ENCODE peak calls at places on chromosomes 5 and 9, in six cellular contexts. One of them, this sample, is unnamed.
A peak's percentile ranks its signal among the peaks of the same experiment; 100 is the strongest.

GRCh38 chr9:120714846-120715231 is 569 bp upstream of the MEGF9 start:
- ATAC-seq in GM12878: no peak
- ATAC-seq in upper lobe of left lung: no peak
- ATAC-seq in HepG2: no peak
- ATAC-seq in K562: peak; percentile 18
- ATAC-seq in HCT116: peak; percentile 28
- ATAC-seq in this sample: no peak

GRCh38 chr5:43190755-43191603 is 1.0 kb upstream of the NIM1K start:
- ATAC-seq in HepG2: peak; percentile 11
- ATAC-seq in K562: no peak
- ATAC-seq in HCT116: no peak
- ATAC-seq in GM12878: no peak
- ATAC-seq in upper lobe of left lung: no peak
- ATAC-seq in this sample: no peak

GRCh38 chr5:172542651-172543131 is 88.4 kb upstream of the SH3PXD2B start:
- ATAC-seq in HCT116: no peak
- ATAC-seq in K562: no peak
- ATAC-seq in HepG2: no peak
- ATAC-seq in GM12878: no peak
- ATAC-seq in upper lobe of left lung: no peak
- ATAC-seq in this sample: no peak

GRCh38 chr5:168683247-168683926 is 104.2 kb upstream of the PANK3 start:
- ATAC-seq in HCT116: no peak
- ATAC-seq in HepG2: no peak
- ATAC-seq in GM12878: no peak
- ATAC-seq in upper lobe of left lung: no peak
- ATAC-seq in K562: peak; percentile 62
- ATAC-seq in this sample: no peak

GRCh38 chr9:81819859-81820546 is 108.2 kb upstream of the SPATA31D4 start:
- ATAC-seq in HCT116: no peak
- ATAC-seq in HepG2: peak; percentile 66
- ATAC-seq in GM12878: no peak
- ATAC-seq in K562: no peak
- ATAC-seq in upper lobe of left lung: peak; percentile 39
- ATAC-seq in this sample: peak; percentile 78

GRCh38 chr5:167378894-167379723 is 912.3 kb upstream of the WWC1 start:
- ATAC-seq in upper lobe of left lung: no peak
- ATAC-seq in GM12878: no peak
- ATAC-seq in HepG2: no peak
- ATAC-seq in K562: no peak
- ATAC-seq in HCT116: no peak
- ATAC-seq in this sample: no peak

GRCh38 chr5:179800696-179801201 is 5.9 kb downstream of the MGAT4B start:
- ATAC-seq in HCT116: no peak
- ATAC-seq in GM12878: no peak
- ATAC-seq in upper lobe of left lung: no peak
- ATAC-seq in HepG2: no peak
- ATAC-seq in K562: peak; percentile 2
- ATAC-seq in this sample: no peak

GRCh38 chr5:59069438-59070079 is 486.7 kb downstream of the RAB3C start:
- ATAC-seq in upper lobe of left lung: peak; percentile 76
- ATAC-seq in K562: no peak
- ATAC-seq in GM12878: no peak
- ATAC-seq in HCT116: no peak
- ATAC-seq in HepG2: peak; percentile 78
- ATAC-seq in this sample: peak; percentile 90

GRCh38 chr5:81214848-81215247 is 18.3 kb upstream of the CKMT2 start:
- ATAC-seq in GM12878: peak; percentile 20
- ATAC-seq in HCT116: no peak
- ATAC-seq in upper lobe of left lung: no peak
- ATAC-seq in HepG2: no peak
- ATAC-seq in K562: no peak
- ATAC-seq in this sample: no peak

GRCh38 chr9:14283276-14283675 is 30.7 kb downstream of the NFIB start:
- ATAC-seq in upper lobe of left lung: no peak
- ATAC-seq in GM12878: no peak
- ATAC-seq in HepG2: peak; percentile 57
- ATAC-seq in HCT116: no peak
- ATAC-seq in K562: no peak
- ATAC-seq in this sample: no peak

GRCh38 chr5:73030995-73031394 is 75.2 kb downstream of the FCHO2 start:
- ATAC-seq in upper lobe of left lung: no peak
- ATAC-seq in HepG2: no peak
- ATAC-seq in K562: no peak
- ATAC-seq in GM12878: no peak
- ATAC-seq in HCT116: peak; percentile 96
- ATAC-seq in this sample: no peak

GRCh38 chr5:106121972-106122605 is 1548.6 kb downstream of the EFNA5 start:
- ATAC-seq in HepG2: peak; percentile 95
- ATAC-seq in HCT116: peak; percentile 96
- ATAC-seq in K562: peak; percentile 79
- ATAC-seq in upper lobe of left lung: peak; percentile 46
- ATAC-seq in GM12878: peak; percentile 95
- ATAC-seq in this sample: no peak

GRCh38 chr9:33791117-33791516 is 4.2 kb upstream of the PRSS3 start:
- ATAC-seq in HepG2: no peak
- ATAC-seq in upper lobe of left lung: no peak
- ATAC-seq in K562: peak; percentile 76
- ATAC-seq in GM12878: no peak
- ATAC-seq in HCT116: peak; percentile 50
- ATAC-seq in this sample: no peak

GRCh38 chr9:123640792-123641222 is 284.8 kb downstream of the CRB2 start:
- ATAC-seq in HepG2: no peak
- ATAC-seq in GM12878: peak; percentile 67
- ATAC-seq in HCT116: no peak
- ATAC-seq in K562: no peak
- ATAC-seq in upper lobe of left lung: no peak
- ATAC-seq in this sample: no peak

GRCh38 chr9:17116400-17116837 is 18.4 kb upstream of the CNTLN start:
- ATAC-seq in GM12878: no peak
- ATAC-seq in K562: no peak
- ATAC-seq in HepG2: no peak
- ATAC-seq in upper lobe of left lung: peak; percentile 75
- ATAC-seq in HCT116: peak; percentile 63
- ATAC-seq in this sample: no peak

GRCh38 chr9:14671327-14671840 is 21.8 kb downstream of the ZDHHC21 start:
- ATAC-seq in upper lobe of left lung: no peak
- ATAC-seq in HepG2: no peak
- ATAC-seq in HCT116: no peak
- ATAC-seq in GM12878: no peak
- ATAC-seq in K562: no peak
- ATAC-seq in this sample: no peak

GRCh38 chr5:101838329-101838964 is 457.6 kb downstream of the SLCO4C1 start:
- ATAC-seq in HCT116: no peak
- ATAC-seq in K562: no peak
- ATAC-seq in upper lobe of left lung: peak; percentile 42
- ATAC-seq in HepG2: no peak
- ATAC-seq in GM12878: no peak
- ATAC-seq in this sample: no peak

GRCh38 chr5:41336471-41336870 is 123.1 kb upstream of the C6 start:
- ATAC-seq in upper lobe of left lung: no peak
- ATAC-seq in K562: no peak
- ATAC-seq in HepG2: no peak
- ATAC-seq in GM12878: no peak
- ATAC-seq in HCT116: no peak
- ATAC-seq in this sample: no peak

GRCh38 chr9:25427898-25428297 is 250.3 kb downstream of the TUSC1 start:
- ATAC-seq in upper lobe of left lung: no peak
- ATAC-seq in GM12878: no peak
- ATAC-seq in HepG2: no peak
- ATAC-seq in K562: no peak
- ATAC-seq in HCT116: no peak
- ATAC-seq in this sample: no peak

GRCh38 chr9:69276775-69277174 is 48.2 kb upstream of the ENTREP1 start:
- ATAC-seq in K562: no peak
- ATAC-seq in HepG2: no peak
- ATAC-seq in GM12878: no peak
- ATAC-seq in HCT116: no peak
- ATAC-seq in upper lobe of left lung: peak; percentile 72
- ATAC-seq in this sample: peak; percentile 46

GRCh38 chr9:34560574-34561229 is 28.8 kb downstream of the CNTFR start:
- ATAC-seq in HepG2: peak; percentile 7
- ATAC-seq in upper lobe of left lung: no peak
- ATAC-seq in HCT116: no peak
- ATAC-seq in K562: no peak
- ATAC-seq in GM12878: no peak
- ATAC-seq in this sample: no peak

GRCh38 chr9:127865645-127866464 is 11.4 kb upstream of the ENG start:
- ATAC-seq in upper lobe of left lung: no peak
- ATAC-seq in K562: no peak
- ATAC-seq in HepG2: no peak
- ATAC-seq in GM12878: no peak
- ATAC-seq in HCT116: no peak
- ATAC-seq in this sample: no peak

GRCh38 chr5:58922392-58923171 is 339.7 kb downstream of the RAB3C start:
- ATAC-seq in K562: no peak
- ATAC-seq in HCT116: no peak
- ATAC-seq in upper lobe of left lung: peak; percentile 77
- ATAC-seq in HepG2: no peak
- ATAC-seq in GM12878: no peak
- ATAC-seq in this sample: peak; percentile 81

GRCh38 chr5:68242743-68243142 is 27.2 kb downstream of the PIK3R1 start:
- ATAC-seq in HepG2: no peak
- ATAC-seq in HCT116: no peak
- ATAC-seq in upper lobe of left lung: peak; percentile 49
- ATAC-seq in K562: no peak
- ATAC-seq in GM12878: no peak
- ATAC-seq in this sample: no peak

GRCh38 chr5:124747770-124748686 is 1.6 kb upstream of the ZNF608 start:
- ATAC-seq in upper lobe of left lung: peak; percentile 49
- ATAC-seq in HepG2: peak; percentile 50
- ATAC-seq in GM12878: peak; percentile 80
- ATAC-seq in K562: no peak
- ATAC-seq in HCT116: peak; percentile 42
- ATAC-seq in this sample: no peak

GRCh38 chr9:5321058-5321457 is 16.5 kb upstream of the RLN2 start:
- ATAC-seq in HepG2: no peak
- ATAC-seq in HCT116: peak; percentile 47
- ATAC-seq in K562: no peak
- ATAC-seq in GM12878: peak; percentile 59
- ATAC-seq in upper lobe of left lung: no peak
- ATAC-seq in this sample: no peak

GRCh38 chr5:173839117-173839713 is 48.9 kb upstream of the CPEB4 start:
- ATAC-seq in K562: peak; percentile 96
- ATAC-seq in GM12878: no peak
- ATAC-seq in upper lobe of left lung: no peak
- ATAC-seq in HCT116: no peak
- ATAC-seq in HepG2: peak; percentile 56
- ATAC-seq in this sample: no peak

GRCh38 chr9:4680178-4680535 is 788 bp downstream of the CDC37L1 start:
- ATAC-seq in HCT116: no peak
- ATAC-seq in GM12878: peak; percentile 13
- ATAC-seq in upper lobe of left lung: no peak
- ATAC-seq in HepG2: peak; percentile 30
- ATAC-seq in K562: peak; percentile 50
- ATAC-seq in this sample: no peak

GRCh38 chr5:138078006-138078643 is 5.7 kb upstream of the WNT8A start:
- ATAC-seq in K562: no peak
- ATAC-seq in HCT116: no peak
- ATAC-seq in HepG2: no peak
- ATAC-seq in upper lobe of left lung: no peak
- ATAC-seq in GM12878: no peak
- ATAC-seq in this sample: no peak

GRCh38 chr9:69599232-69599971 is 72.8 kb downstream of the APBA1 start:
- ATAC-seq in HepG2: no peak
- ATAC-seq in GM12878: no peak
- ATAC-seq in K562: no peak
- ATAC-seq in HCT116: no peak
- ATAC-seq in upper lobe of left lung: no peak
- ATAC-seq in this sample: no peak

GRCh38 chr9:134333874-134334581 is 7.8 kb downstream of the RXRA start:
- ATAC-seq in HepG2: no peak
- ATAC-seq in K562: no peak
- ATAC-seq in HCT116: no peak
- ATAC-seq in upper lobe of left lung: no peak
- ATAC-seq in GM12878: no peak
- ATAC-seq in this sample: no peak

GRCh38 chr5:141877478-141878185 is 578 bp downstream of the PCDH1 start:
- ATAC-seq in HepG2: peak; percentile 6
- ATAC-seq in GM12878: no peak
- ATAC-seq in upper lobe of left lung: no peak
- ATAC-seq in HCT116: peak; percentile 23
- ATAC-seq in K562: no peak
- ATAC-seq in this sample: no peak

GRCh38 chr9:89821081-89821480 is 216.3 kb downstream of the GADD45G start:
- ATAC-seq in upper lobe of left lung: no peak
- ATAC-seq in GM12878: no peak
- ATAC-seq in HCT116: no peak
- ATAC-seq in HepG2: no peak
- ATAC-seq in K562: no peak
- ATAC-seq in this sample: no peak

GRCh38 chr5:178424141-178424855 is 165.9 kb downstream of the COL23A1 start:
- ATAC-seq in HepG2: no peak
- ATAC-seq in GM12878: no peak
- ATAC-seq in upper lobe of left lung: no peak
- ATAC-seq in K562: no peak
- ATAC-seq in HCT116: no peak
- ATAC-seq in this sample: no peak
- TF ChIP-seq POLR2AphosphoS5 in HepG2: no peak
- TF ChIP-seq POLR2AphosphoS5 in GM12878: no peak
- TF ChIP-seq POLR2AphosphoS5 in upper lobe of left lung: no peak
- TF ChIP-seq POLR2AphosphoS5 in K562: no peak
- TF ChIP-seq POLR2AphosphoS5 in HCT116: no peak
- TF ChIP-seq POLR2AphosphoS5 in this sample: no peak

GRCh38 chr5:154857534-154858250 is 735 bp upstream of the CNOT8 start:
- ATAC-seq in GM12878: peak; percentile 78
- ATAC-seq in HCT116: peak; percentile 81
- ATAC-seq in HepG2: peak; percentile 89
- ATAC-seq in K562: peak; percentile 86
- ATAC-seq in upper lobe of left lung: peak; percentile 92
- ATAC-seq in this sample: peak; percentile 90
- TF ChIP-seq POLR2A in GM12878: peak; percentile 67
- TF ChIP-seq POLR2A in HCT116: peak; percentile 68
- TF ChIP-seq POLR2A in HepG2: peak; percentile 72
- TF ChIP-seq POLR2A in K562: peak; percentile 1
- TF ChIP-seq POLR2A in upper lobe of left lung: peak; percentile 80
- TF ChIP-seq POLR2A in this sample: peak; percentile 66

GRCh38 chr5:23742701-23743100 is 235.3 kb downstream of the PRDM9 start:
- ATAC-seq in HCT116: no peak
- ATAC-seq in K562: no peak
- ATAC-seq in GM12878: no peak
- ATAC-seq in upper lobe of left lung: no peak
- ATAC-seq in HepG2: no peak
- ATAC-seq in this sample: no peak
- H3K4me3 ChIP-seq in HCT116: no peak overlapping the region
- H3K4me3 ChIP-seq in K562: no peak overlapping the region
- H3K4me3 ChIP-seq in GM12878: no peak overlapping the region
- H3K4me3 ChIP-seq in upper lobe of left lung: no peak overlapping the region
- H3K4me3 ChIP-seq in HepG2: no peak overlapping the region
- H3K4me3 ChIP-seq in this sample: no peak overlapping the region

DNA sequence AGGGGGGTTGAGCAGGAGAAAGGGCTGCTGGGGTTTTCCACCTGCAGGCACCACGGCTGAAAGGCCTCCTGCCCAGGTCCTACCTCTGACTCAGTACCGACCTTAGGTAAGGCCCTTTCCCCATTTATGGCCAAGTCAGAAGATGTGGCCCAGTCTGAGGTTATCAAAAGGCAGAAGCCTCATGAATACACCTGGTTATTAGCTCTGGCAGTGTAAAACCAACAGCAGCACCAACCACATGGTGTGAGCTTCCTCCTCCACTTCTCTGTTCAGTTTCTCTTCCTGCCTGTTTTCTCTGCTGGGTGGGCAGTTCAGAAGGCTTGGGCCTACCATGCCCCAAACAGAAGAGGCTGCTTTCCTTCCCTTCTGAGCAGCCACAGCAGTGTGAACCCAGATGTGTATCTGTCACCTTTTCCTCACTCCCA is 86.9 kb downstream of the UGCG start:
- ATAC-seq in GM12878: peak; percentile 66
- ATAC-seq in HepG2: no peak
- ATAC-seq in K562: no peak
- ATAC-seq in HCT116: no peak
- ATAC-seq in upper lobe of left lung: no peak
- ATAC-seq in this sample: no peak
- TF ChIP-seq POLR2AphosphoS5 in GM12878: peak; percentile 67
- TF ChIP-seq POLR2AphosphoS5 in HepG2: no peak
- TF ChIP-seq POLR2AphosphoS5 in K562: no peak
- TF ChIP-seq POLR2AphosphoS5 in HCT116: no peak
- TF ChIP-seq POLR2AphosphoS5 in upper lobe of left lung: no peak
- TF ChIP-seq POLR2AphosphoS5 in this sample: no peak

This sample was measured in gastroesophageal sphincter.